ENCODE peak calls at places on chromosomes 5 and 9, in eight cellular contexts. E is fibroblast of pulmonary artery, S is tibial nerve, F is neural progenitor cell, Q is foreskin fibroblast, N is mesothelial cell of epicardium, R is coronary artery, C is GM20000. P is an unnamed sample.

GRCh38 chr5:10607023-10607665 is 43.3 kb downstream of the ANKRD33B start:
- DNase-seq in E (peak), S (no peak), F (peak), Q (peak), N (no peak), R (no peak), C (peak), P (peak)

GRCh38 chr9:115498338-115498737 is 380.4 kb upstream of the TNC start:
- DNase-seq in E (no peak), S (no peak), F (no peak), Q (no peak), N (no peak), R (no peak), C (no peak), P (no peak)

GRCh38 chr5:108061941-108062340 is 320.0 kb downstream of the FBXL17 start:
- DNase-seq in E (peak), S (no peak), F (no peak), Q (peak), N (no peak), R (no peak), C (no peak), P (no peak)

GRCh38 chr5:130541617-130542221 is 623.3 kb downstream of the HINT1 start:
- DNase-seq in E (peak), S (no peak), F (no peak), Q (peak), N (no peak), R (no peak), C (no peak), P (no peak)

GRCh38 chr5:43193171-43193951 is 1.3 kb downstream of the NIM1K start:
- DNase-seq in E (peak), S (peak), F (peak), Q (peak), N (no peak), R (no peak), C (peak), P (no peak)

GRCh38 chr9:78030553-78031270 is 899 bp downstream of the GNAQ start:
- DNase-seq in E (peak), S (peak), F (peak), Q (peak), N (peak), R (peak), C (peak), P (peak)

GRCh38 chr5:89572696-89573095 is 689.7 kb upstream of the MEF2C start:
- DNase-seq in E (peak), S (no peak), F (no peak), Q (peak), N (no peak), R (no peak), C (no peak), P (no peak)

GRCh38 chr9:128771094-128771721 is 519 bp downstream of the ZER1 start:
- DNase-seq in E (peak), S (no peak), F (no peak), Q (peak), N (no peak), R (no peak), C (no peak), P (no peak)

GRCh38 chr9:4280605-4281004 is 19.3 kb downstream of the GLIS3 start:
- DNase-seq in E (no peak), S (no peak), F (no peak), Q (no peak), N (no peak), R (no peak), C (no peak), P (no peak)

GRCh38 chr5:139847091-139847490 is 51.5 kb downstream of the PSD2 start:
- DNase-seq in E (no peak), S (no peak), F (no peak), Q (no peak), N (no peak), R (no peak), C (no peak), P (no peak)

GRCh38 chr5:109830955-109831502 is 141.3 kb downstream of the MAN2A1 start:
- DNase-seq in E (no peak), S (no peak), F (no peak), Q (peak), N (no peak), R (no peak), C (no peak), P (no peak)

GRCh38 chr9:69476797-69477196 is 151.8 kb downstream of the ENTREP1 start:
- DNase-seq in E (no peak), S (no peak), F (peak), Q (no peak), N (no peak), R (no peak), C (no peak), P (no peak)

GRCh38 chr5:110086658-110087388 is 397.1 kb downstream of the MAN2A1 start:
- DNase-seq in E (peak), S (peak), F (no peak), Q (peak), N (no peak), R (peak), C (no peak), P (no peak)

GRCh38 chr9:128554155-128554862 is 1.9 kb downstream of the SPTAN1 start:
- DNase-seq in E (peak), S (peak), F (peak), Q (peak), N (peak), R (peak), C (no peak), P (peak)

GRCh38 chr5:56160723-56161445 is 72.2 kb downstream of the ANKRD55 start:
- DNase-seq in E (no peak), S (no peak), F (no peak), Q (no peak), N (no peak), R (no peak), C (no peak), P (no peak)

GRCh38 chr5:169691473-169691872 is 54.4 kb downstream of the DOCK2 start:
- DNase-seq in E (no peak), S (no peak), F (no peak), Q (no peak), N (no peak), R (no peak), C (no peak), P (no peak)

GRCh38 chr5:151141535-151141934 is 16.0 kb downstream of the ANXA6 start:
- DNase-seq in E (no peak), S (no peak), F (peak), Q (peak), N (no peak), R (no peak), C (peak), P (peak)

GRCh38 chr5:172496671-172497371 is 42.5 kb upstream of the SH3PXD2B start:
- DNase-seq in E (peak), S (peak), F (no peak), Q (peak), N (no peak), R (peak), C (peak), P (no peak)

GRCh38 chr9:130359819-130360218 is 84.9 kb upstream of the ASS1 start:
- DNase-seq in E (no peak), S (no peak), F (peak), Q (no peak), N (no peak), R (no peak), C (no peak), P (no peak)
- TF ChIP-seq CTCF in E (no peak), S (no peak), F (peak), Q (no peak), N (no peak), R (no peak), C (no peak), P (no peak)

DNA sequence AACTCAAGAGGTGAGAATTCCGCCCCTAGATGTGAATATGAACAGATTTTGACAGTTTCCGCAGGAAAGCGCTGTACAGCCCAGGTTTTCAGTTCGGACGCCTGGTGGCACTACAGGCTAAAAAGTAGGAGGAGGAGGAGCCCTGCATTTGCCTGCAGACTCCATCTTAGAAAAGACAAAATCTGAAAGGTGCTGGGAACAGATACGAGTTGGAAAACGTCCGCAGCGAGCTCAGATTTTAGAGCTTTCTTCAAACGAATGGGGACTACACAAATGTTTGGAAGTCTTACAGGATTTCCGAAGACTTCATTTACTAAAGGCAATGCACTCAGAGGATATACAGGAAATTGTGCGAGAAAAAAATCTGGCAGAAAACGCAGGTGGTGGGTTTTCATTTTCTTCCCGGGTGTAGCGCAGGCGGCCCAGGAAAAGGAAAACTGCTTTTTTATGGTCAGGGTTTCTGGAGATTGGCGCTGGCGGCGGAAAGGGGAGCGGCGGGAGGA is 9.9 kb upstream of the PCDHB2 start:
- DNase-seq in E (peak), S (peak), F (peak), Q (peak), N (no peak), R (no peak), C (no peak), P (peak)
- TF ChIP-seq CTCF in E (peak), S (peak), F (peak), Q (peak), N (peak), R (no peak), C (no peak), P (peak)

GRCh38 chr9:35385042-35385441 is 104.9 kb upstream of the RUSC2 start:
- DNase-seq in E (peak), S (no peak), F (peak), Q (peak), N (no peak), R (no peak), C (no peak), P (no peak)
- TF ChIP-seq CTCF in E (peak), S (no peak), F (peak), Q (peak), N (no peak), R (no peak), C (no peak), P (no peak)

DNA sequence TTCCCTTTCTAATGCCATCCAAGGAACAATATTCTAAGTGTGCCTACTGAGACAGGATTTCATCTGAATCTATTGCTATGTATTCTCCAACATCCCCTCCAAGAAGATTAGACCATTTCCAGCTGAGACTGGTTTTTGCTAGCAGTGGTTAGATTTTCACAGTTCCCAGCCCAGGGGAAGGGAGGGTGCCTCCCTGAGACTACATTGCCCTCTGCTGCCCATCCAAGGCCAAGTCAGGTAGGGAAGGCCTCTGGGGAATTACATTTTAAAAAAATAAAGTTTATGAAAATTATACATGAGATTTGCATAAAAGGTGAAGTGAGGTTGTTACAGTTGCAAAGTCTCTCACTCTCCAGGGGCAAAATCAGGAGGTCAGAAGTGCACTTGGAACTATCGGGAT is 28.0 kb upstream of the SYK start:
- DNase-seq in E (no peak), S (no peak), F (peak), Q (no peak), N (no peak), R (no peak), C (no peak), P (no peak)
- TF ChIP-seq CTCF in E (no peak), S (peak), F (peak), Q (peak), N (no peak), R (no peak), C (peak), P (peak)

DNA sequence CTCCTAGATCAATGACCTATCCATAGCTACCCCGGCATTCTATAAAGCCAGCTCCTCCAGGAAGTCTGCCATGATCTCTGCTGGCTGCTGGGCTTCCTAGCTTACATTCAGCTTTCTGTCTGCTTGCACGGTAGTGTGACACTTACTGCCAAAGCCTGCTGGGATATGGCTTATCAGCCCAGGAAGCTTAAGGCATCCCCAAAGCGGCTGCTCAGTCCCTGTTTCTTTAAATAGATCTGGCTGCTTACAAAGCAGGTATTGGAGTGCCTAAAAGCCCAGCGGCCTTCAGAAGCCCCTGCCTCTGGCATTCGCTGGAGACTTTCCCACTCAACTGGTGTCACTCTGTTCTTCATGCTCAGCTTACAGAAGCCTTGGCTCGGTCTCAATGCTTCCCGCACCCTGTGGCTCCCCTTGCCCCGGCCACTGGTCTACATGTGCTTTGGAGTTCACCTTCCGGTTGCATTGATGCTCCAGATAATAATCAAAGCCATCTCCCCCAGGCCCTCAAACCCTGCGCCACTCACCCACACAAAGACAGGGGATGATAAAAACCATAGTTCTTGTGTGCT is 31.3 kb upstream of the STRBP start:
- DNase-seq in E (no peak), S (no peak), F (peak), Q (no peak), N (no peak), R (no peak), C (no peak), P (no peak)
- TF ChIP-seq CTCF in E (no peak), S (no peak), F (no peak), Q (no peak), N (no peak), R (no peak), C (no peak), P (no peak)

DNA sequence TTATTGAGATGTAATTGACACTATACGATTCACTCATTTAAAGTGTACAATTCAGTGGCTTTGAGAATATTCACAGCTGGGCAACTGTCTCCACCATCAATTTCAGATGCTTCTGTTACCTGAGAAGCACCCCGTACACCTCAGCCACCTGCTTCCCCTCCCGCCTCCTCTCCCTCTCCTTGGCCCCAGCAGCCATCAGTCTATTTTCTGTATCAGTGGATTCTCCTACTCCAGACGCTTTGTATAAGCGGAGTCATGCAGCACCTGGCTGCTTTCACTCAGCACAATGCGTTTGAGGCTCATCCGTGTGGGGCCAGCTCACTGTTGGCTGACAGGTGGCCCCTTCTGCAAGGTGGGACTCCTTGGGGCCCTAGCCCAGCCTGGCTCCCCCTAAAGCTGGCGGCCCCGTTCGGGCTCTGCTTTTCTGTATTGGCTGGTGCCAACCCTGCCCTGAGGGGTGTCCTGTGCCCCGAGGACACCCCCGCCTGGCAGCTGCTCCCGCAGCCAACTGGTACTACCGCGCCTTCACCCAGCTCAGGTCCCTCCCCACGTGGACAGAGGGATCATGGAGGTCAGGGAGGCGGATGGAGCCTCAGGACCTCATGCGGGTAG is 124.4 kb upstream of the COL5A1 start:
- DNase-seq in E (no peak), S (no peak), F (no peak), Q (no peak), N (no peak), R (no peak), C (no peak), P (no peak)
- TF ChIP-seq CTCF in E (no peak), S (no peak), F (no peak), Q (no peak), N (no peak), R (no peak), C (no peak), P (no peak)

DNA sequence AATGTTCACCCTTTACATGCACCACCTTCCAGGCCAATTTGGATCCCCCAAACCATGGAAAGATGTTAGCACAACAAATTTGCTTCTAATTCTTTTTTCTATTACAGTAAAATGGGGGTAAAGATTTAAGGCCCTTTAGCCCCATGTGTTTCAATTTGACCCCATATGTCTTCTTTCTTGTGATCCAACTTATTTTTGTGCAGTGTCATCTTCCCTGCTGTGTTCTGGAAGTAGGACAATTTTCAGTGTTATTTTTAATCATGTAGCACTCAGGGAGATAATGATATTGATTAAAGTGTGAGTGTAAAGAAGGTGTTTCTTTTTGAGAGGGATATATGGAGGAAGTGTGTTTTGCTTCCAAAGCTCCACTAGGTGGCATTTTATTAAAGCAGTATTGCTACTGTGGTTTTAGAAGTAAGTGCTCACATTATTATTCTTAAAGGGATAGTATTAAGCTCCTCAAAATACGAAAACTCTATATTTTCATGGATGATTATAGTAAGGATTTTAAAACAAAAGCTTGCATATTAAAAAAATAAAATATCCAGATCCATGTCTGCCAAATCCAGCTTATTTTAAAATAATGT is 118.7 kb upstream of the ATP10B start:
- DNase-seq in E (no peak), S (no peak), F (peak), Q (no peak), N (no peak), R (no peak), C (no peak), P (no peak)
- TF ChIP-seq CTCF in E (no peak), S (no peak), F (peak), Q (no peak), N (no peak), R (no peak), C (peak), P (peak)

DNA sequence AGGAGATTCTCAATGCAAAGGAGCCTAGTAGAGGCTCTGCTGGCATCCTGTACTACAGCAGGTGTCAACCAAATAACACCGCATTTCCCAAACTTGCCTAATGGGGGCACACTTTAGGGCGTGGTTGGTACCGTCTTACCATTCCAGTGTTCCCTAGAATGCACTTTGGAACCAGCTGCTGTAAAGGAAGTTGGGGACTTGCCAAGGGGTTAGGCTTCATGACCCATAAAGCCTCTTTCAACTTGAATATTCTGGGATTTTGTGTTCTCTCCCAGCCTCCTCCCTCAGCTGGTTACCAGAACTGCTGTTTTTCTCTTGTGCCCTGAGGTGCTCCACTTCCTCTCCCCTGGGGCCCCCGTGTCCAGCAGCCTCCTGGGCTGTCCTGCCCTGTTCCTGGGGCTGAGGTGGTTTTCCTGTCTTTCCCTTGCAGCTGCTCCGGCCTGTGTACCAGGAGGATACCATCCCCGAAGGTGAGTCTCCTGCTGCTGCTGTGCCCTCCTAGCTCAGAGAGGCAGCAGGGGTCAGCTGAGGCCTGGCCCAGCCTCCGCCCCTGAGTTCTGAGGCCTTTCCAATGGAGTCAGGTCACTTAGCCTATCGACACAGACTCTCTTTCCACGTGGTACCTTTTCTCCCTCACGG is 44.7 kb downstream of the RGS3 start:
- DNase-seq in E (peak), S (peak), F (no peak), Q (no peak), N (no peak), R (no peak), C (no peak), P (no peak)
- TF ChIP-seq CTCF in E (peak), S (no peak), F (peak), Q (no peak), N (no peak), R (no peak), C (peak), P (no peak)

GRCh38 chr5:34854459-34855174 is 15.7 kb downstream of the TTC23L start:
- DNase-seq in E (no peak), S (no peak), F (peak), Q (no peak), N (no peak), R (no peak), C (peak), P (no peak)
- TF ChIP-seq CTCF in E (no peak), S (no peak), F (no peak), Q (no peak), N (no peak), R (no peak), C (no peak), P (no peak)

GRCh38 chr9:81112638-81113037 is 576.7 kb downstream of the TLE1 start:
- DNase-seq in E (no peak), S (no peak), F (peak), Q (no peak), N (no peak), R (no peak), C (no peak), P (no peak)
- TF ChIP-seq CTCF in E (no peak), S (no peak), F (no peak), Q (no peak), N (no peak), R (no peak), C (no peak), P (no peak)

P was measured in nephron progenitor cell.